ENCODE peak calls at places on chromosomes 1 and 21, in six cellular contexts. One of them, this sample, is unnamed.

GRCh38 chr1:236282159-236282716 is 480 bp upstream of the ERO1B start:
- DNase-seq in NB4: no peak
- DNase-seq in AG04450: no peak
- DNase-seq in GM23248: no peak
- DNase-seq in upper lobe of right lung: no peak
- DNase-seq in Panc1: no peak
- DNase-seq in this sample: peak; percentile 10

GRCh38 chr1:232600430-232601258 is 29.3 kb downstream of the SIPA1L2 start:
- DNase-seq in AG04450: peak; percentile 16
- DNase-seq in NB4: no peak
- DNase-seq in Panc1: no peak
- DNase-seq in GM23248: no peak
- DNase-seq in upper lobe of right lung: no peak
- DNase-seq in this sample: no peak

GRCh38 chr1:232422098-232422497 is 207.8 kb downstream of the SIPA1L2 start:
- DNase-seq in upper lobe of right lung: no peak
- DNase-seq in Panc1: peak; percentile 12
- DNase-seq in GM23248: peak; percentile 46
- DNase-seq in NB4: no peak
- DNase-seq in AG04450: no peak
- DNase-seq in this sample: no peak

GRCh38 chr1:61570191-61570590 is 154.8 kb downstream of the TM2D1 start:
- DNase-seq in GM23248: peak; percentile 8
- DNase-seq in NB4: no peak
- DNase-seq in AG04450: no peak
- DNase-seq in upper lobe of right lung: no peak
- DNase-seq in Panc1: no peak
- DNase-seq in this sample: no peak

GRCh38 chr1:53521900-53522552 is 62.8 kb downstream of the DMRTB1 start:
- DNase-seq in upper lobe of right lung: no peak
- DNase-seq in AG04450: no peak
- DNase-seq in GM23248: no peak
- DNase-seq in NB4: no peak
- DNase-seq in Panc1: no peak
- DNase-seq in this sample: no peak

GRCh38 chr1:95353185-95353584 is 119.2 kb downstream of the RWDD3 start:
- DNase-seq in NB4: no peak
- DNase-seq in AG04450: no peak
- DNase-seq in Panc1: no peak
- DNase-seq in upper lobe of right lung: no peak
- DNase-seq in GM23248: no peak
- DNase-seq in this sample: no peak

GRCh38 chr1:150976879-150977694 is 2.5 kb upstream of the CERS2 start:
- DNase-seq in Panc1: peak; percentile 93
- DNase-seq in upper lobe of right lung: peak; percentile 94
- DNase-seq in GM23248: peak; percentile 74
- DNase-seq in AG04450: no peak
- DNase-seq in NB4: peak; percentile 96
- DNase-seq in this sample: no peak

GRCh38 chr1:206835186-206835585 is 30.2 kb upstream of the IL20 start:
- DNase-seq in NB4: no peak
- DNase-seq in AG04450: no peak
- DNase-seq in GM23248: no peak
- DNase-seq in Panc1: no peak
- DNase-seq in upper lobe of right lung: no peak
- DNase-seq in this sample: no peak

GRCh38 chr1:227890451-227891222 is 57.1 kb downstream of the WNT9A start:
- DNase-seq in upper lobe of right lung: peak; percentile 48
- DNase-seq in GM23248: no peak
- DNase-seq in AG04450: no peak
- DNase-seq in Panc1: no peak
- DNase-seq in NB4: no peak
- DNase-seq in this sample: no peak

GRCh38 chr1:107787299-107787698 is 177.7 kb downstream of the VAV3 start:
- DNase-seq in AG04450: no peak
- DNase-seq in upper lobe of right lung: no peak
- DNase-seq in NB4: peak; percentile 48
- DNase-seq in GM23248: peak; percentile 3
- DNase-seq in Panc1: no peak
- DNase-seq in this sample: no peak

GRCh38 chr1:163922743-163923186 is 601.0 kb downstream of the NUF2 start:
- DNase-seq in NB4: peak; percentile 81
- DNase-seq in GM23248: no peak
- DNase-seq in upper lobe of right lung: no peak
- DNase-seq in AG04450: no peak
- DNase-seq in Panc1: no peak
- DNase-seq in this sample: no peak

GRCh38 chr1:3306583-3307285 is 147.7 kb upstream of the ARHGEF16 start:
- DNase-seq in NB4: no peak
- DNase-seq in AG04450: peak; percentile 34
- DNase-seq in GM23248: peak; percentile 88
- DNase-seq in upper lobe of right lung: no peak
- DNase-seq in Panc1: no peak
- DNase-seq in this sample: peak; percentile 56

GRCh38 chr1:48442864-48443619 is 29.0 kb downstream of the SPATA6 start:
- DNase-seq in NB4: no peak
- DNase-seq in Panc1: no peak
- DNase-seq in upper lobe of right lung: no peak
- DNase-seq in AG04450: no peak
- DNase-seq in GM23248: no peak
- DNase-seq in this sample: no peak

GRCh38 chr1:2496087-2496622 is 20.1 kb downstream of the PLCH2 start:
- DNase-seq in AG04450: no peak
- DNase-seq in upper lobe of right lung: no peak
- DNase-seq in Panc1: no peak
- DNase-seq in GM23248: no peak
- DNase-seq in NB4: no peak
- DNase-seq in this sample: no peak

GRCh38 chr1:25825605-25826004 is 5.9 kb downstream of the MTFR1L start:
- DNase-seq in Panc1: no peak
- DNase-seq in AG04450: no peak
- DNase-seq in upper lobe of right lung: no peak
- DNase-seq in GM23248: peak; percentile 38
- DNase-seq in NB4: no peak
- DNase-seq in this sample: no peak

GRCh38 chr1:226309398-226310122 is 596 bp upstream of the LIN9 start:
- DNase-seq in GM23248: peak; percentile 60
- DNase-seq in Panc1: no peak
- DNase-seq in upper lobe of right lung: no peak
- DNase-seq in AG04450: no peak
- DNase-seq in NB4: no peak
- DNase-seq in this sample: peak; percentile 12

GRCh38 chr21:31666445-31667010 is 7.0 kb downstream of the SOD1 start:
- DNase-seq in AG04450: no peak
- DNase-seq in GM23248: no peak
- DNase-seq in upper lobe of right lung: no peak
- DNase-seq in NB4: no peak
- DNase-seq in Panc1: no peak
- DNase-seq in this sample: no peak

GRCh38 chr1:5997316-5997715 is 5.1 kb upstream of the NPHP4 start:
- DNase-seq in AG04450: no peak
- DNase-seq in NB4: no peak
- DNase-seq in upper lobe of right lung: peak; percentile 32
- DNase-seq in GM23248: no peak
- DNase-seq in Panc1: no peak
- DNase-seq in this sample: no peak

GRCh38 chr1:1208713-1209433 is 2.5 kb upstream of the TNFRSF18 start:
- DNase-seq in upper lobe of right lung: no peak
- DNase-seq in NB4: peak; percentile 94
- DNase-seq in GM23248: no peak
- DNase-seq in AG04450: no peak
- DNase-seq in Panc1: no peak
- DNase-seq in this sample: no peak

GRCh38 chr1:209246660-209247059 is 336.9 kb upstream of the CAMK1G start:
- DNase-seq in AG04450: no peak
- DNase-seq in Panc1: peak; percentile 59
- DNase-seq in GM23248: peak; percentile 16
- DNase-seq in upper lobe of right lung: no peak
- DNase-seq in NB4: no peak
- DNase-seq in this sample: peak; percentile 18

GRCh38 chr1:199759268-199759724 is 268.2 kb upstream of the NR5A2 start:
- DNase-seq in upper lobe of right lung: no peak
- DNase-seq in NB4: no peak
- DNase-seq in AG04450: no peak
- DNase-seq in GM23248: peak; percentile 29
- DNase-seq in Panc1: no peak
- DNase-seq in this sample: peak; percentile 10

GRCh38 chr1:40014812-40015594 is 25.5 kb upstream of the CAP1 start:
- DNase-seq in upper lobe of right lung: no peak
- DNase-seq in AG04450: peak; percentile 76
- DNase-seq in NB4: no peak
- DNase-seq in Panc1: peak; percentile 94
- DNase-seq in GM23248: peak; percentile 97
- DNase-seq in this sample: peak; percentile 89

GRCh38 chr1:105608713-105609112 is 1447.8 kb upstream of the PRMT6 start:
- DNase-seq in Panc1: no peak
- DNase-seq in NB4: peak; percentile 11
- DNase-seq in upper lobe of right lung: no peak
- DNase-seq in AG04450: no peak
- DNase-seq in GM23248: peak; percentile 53
- DNase-seq in this sample: peak; percentile 13

GRCh38 chr1:150876111-150876434 is 326 bp downstream of the ARNT start:
- DNase-seq in NB4: no peak
- DNase-seq in Panc1: no peak
- DNase-seq in GM23248: peak; percentile 84
- DNase-seq in upper lobe of right lung: no peak
- DNase-seq in AG04450: peak; percentile 32
- DNase-seq in this sample: peak; percentile 56

GRCh38 chr21:34519013-34519412 is 7.0 kb upstream of the KCNE1 start:
- DNase-seq in GM23248: no peak
- DNase-seq in upper lobe of right lung: no peak
- DNase-seq in AG04450: no peak
- DNase-seq in Panc1: no peak
- DNase-seq in NB4: no peak
- DNase-seq in this sample: no peak

GRCh38 chr1:160083968-160084770 is 2.8 kb downstream of the KCNJ9 start:
- DNase-seq in NB4: peak; percentile 24
- DNase-seq in upper lobe of right lung: peak; percentile 90
- DNase-seq in GM23248: peak; percentile 46
- DNase-seq in Panc1: no peak
- DNase-seq in AG04450: no peak
- DNase-seq in this sample: no peak
- H3K4me3 ChIP-seq in NB4: no peak overlapping the region
- H3K4me3 ChIP-seq in upper lobe of right lung: peak overlapping the region; percentile 21
- H3K4me3 ChIP-seq in GM23248: peak overlapping the region; percentile 55
- H3K4me3 ChIP-seq in Panc1: peak overlapping the region; percentile 45
- H3K4me3 ChIP-seq in AG04450: peak overlapping the region; percentile 38
- H3K4me3 ChIP-seq in this sample: peak overlapping the region; percentile 35

GRCh38 chr1:205599667-205600042 is 32.2 kb downstream of the ELK4 start:
- DNase-seq in NB4: no peak
- DNase-seq in upper lobe of right lung: no peak
- DNase-seq in Panc1: no peak
- DNase-seq in AG04450: no peak
- DNase-seq in GM23248: no peak
- DNase-seq in this sample: no peak
- H3K4me3 ChIP-seq in NB4: no peak overlapping the region
- H3K4me3 ChIP-seq in upper lobe of right lung: no peak overlapping the region
- H3K4me3 ChIP-seq in Panc1: no peak overlapping the region
- H3K4me3 ChIP-seq in AG04450: no peak overlapping the region
- H3K4me3 ChIP-seq in GM23248: no peak overlapping the region
- H3K4me3 ChIP-seq in this sample: no peak overlapping the region

GRCh38 chr1:22570140-22570909 is 7.0 kb downstream of the EPHA8 start:
- DNase-seq in AG04450: no peak
- DNase-seq in Panc1: no peak
- DNase-seq in NB4: no peak
- DNase-seq in GM23248: no peak
- DNase-seq in upper lobe of right lung: no peak
- DNase-seq in this sample: no peak

GRCh38 chr1:22567994-22568393 is 4.7 kb downstream of the EPHA8 start:
- DNase-seq in NB4: peak; percentile 23
- DNase-seq in AG04450: no peak
- DNase-seq in upper lobe of right lung: no peak
- DNase-seq in GM23248: no peak
- DNase-seq in Panc1: no peak
- DNase-seq in this sample: no peak

GRCh38 chr1:22563671-22564612 is 653 bp downstream of the EPHA8 start:
- DNase-seq in upper lobe of right lung: no peak
- DNase-seq in Panc1: no peak
- DNase-seq in NB4: no peak
- DNase-seq in GM23248: no peak
- DNase-seq in AG04450: no peak
- DNase-seq in this sample: no peak

GRCh38 chr1:22569269-22569668 is 6.0 kb downstream of the EPHA8 start:
- DNase-seq in Panc1: no peak
- DNase-seq in upper lobe of right lung: no peak
- DNase-seq in GM23248: no peak
- DNase-seq in AG04450: no peak
- DNase-seq in NB4: no peak
- DNase-seq in this sample: no peak

DNA sequence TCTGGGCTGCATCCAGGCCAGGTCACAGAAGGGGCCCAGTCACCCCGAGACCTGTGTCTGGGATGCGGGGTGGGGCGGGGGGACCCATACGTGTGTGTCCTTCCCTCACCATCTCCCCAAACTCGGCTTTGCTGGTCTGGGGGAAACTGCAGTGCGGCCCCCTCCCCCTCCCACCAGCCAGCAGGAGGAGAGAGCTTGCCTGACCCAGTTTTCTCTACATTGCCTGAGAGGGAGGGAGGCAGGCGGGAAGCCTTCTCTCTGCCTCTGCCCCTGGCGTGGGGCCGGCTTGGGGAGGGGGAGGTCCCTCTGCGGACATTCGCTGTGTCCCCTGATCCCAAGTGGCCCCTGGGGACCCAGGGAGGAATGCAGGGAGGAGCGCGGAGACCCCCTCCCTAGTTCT is 3.9 kb downstream of the EPHA8 start:
- DNase-seq in NB4: no peak
- DNase-seq in upper lobe of right lung: no peak
- DNase-seq in AG04450: no peak
- DNase-seq in GM23248: no peak
- DNase-seq in Panc1: no peak
- DNase-seq in this sample: no peak
- H3K4me3 ChIP-seq in NB4: no peak overlapping the region
- H3K4me3 ChIP-seq in upper lobe of right lung: no peak overlapping the region
- H3K4me3 ChIP-seq in AG04450: no peak overlapping the region
- H3K4me3 ChIP-seq in GM23248: no peak overlapping the region
- H3K4me3 ChIP-seq in Panc1: no peak overlapping the region
- H3K4me3 ChIP-seq in this sample: no peak overlapping the region

DNA sequence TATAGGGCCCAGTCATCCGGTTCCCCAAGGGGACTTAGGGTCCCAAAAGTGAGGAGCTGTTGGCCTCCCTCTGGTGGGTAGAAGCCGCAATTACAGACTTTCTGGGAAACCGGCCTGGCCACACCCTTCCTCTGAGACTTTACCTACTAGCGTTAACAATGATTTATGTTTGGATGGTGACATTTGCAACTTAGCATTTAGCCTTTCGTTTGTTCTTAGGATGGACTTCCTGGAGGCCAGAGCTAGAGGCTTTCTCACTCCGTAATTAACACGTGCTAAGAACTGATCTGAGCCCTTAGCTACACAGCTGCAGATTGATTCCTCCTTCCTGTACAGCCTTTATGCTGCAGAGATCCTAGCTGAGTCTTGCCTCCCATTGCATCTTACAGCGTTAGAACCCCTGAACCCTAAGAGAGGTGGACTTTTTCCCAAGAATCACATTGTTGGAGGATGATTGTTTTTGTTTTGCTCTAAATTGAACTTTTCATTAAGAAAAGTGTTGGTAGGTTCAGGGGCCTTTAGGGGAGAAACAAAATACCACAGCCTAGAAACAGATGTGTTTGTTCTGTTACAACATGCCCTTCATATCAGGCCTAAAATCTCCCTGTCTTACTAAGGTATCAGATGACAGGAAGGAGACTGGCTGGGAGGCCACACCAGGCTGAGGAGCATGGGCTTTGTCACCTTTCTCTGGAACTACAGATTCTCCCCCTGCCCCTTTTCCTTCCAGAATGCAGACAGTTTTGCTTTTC is 2.0 kb downstream of the S100A11 start:
- DNase-seq in AG04450: no peak
- DNase-seq in upper lobe of right lung: no peak
- DNase-seq in GM23248: peak; percentile 84
- DNase-seq in NB4: peak; percentile 77
- DNase-seq in Panc1: peak; percentile 61
- DNase-seq in this sample: peak; percentile 54
- H3K4me3 ChIP-seq in AG04450: peak overlapping the region; percentile 74
- H3K4me3 ChIP-seq in upper lobe of right lung: peak overlapping the region; percentile 88
- H3K4me3 ChIP-seq in GM23248: peak overlapping the region; percentile 100
- H3K4me3 ChIP-seq in NB4: peak overlapping the region; percentile 90
- H3K4me3 ChIP-seq in Panc1: peak overlapping the region; percentile 98
- H3K4me3 ChIP-seq in this sample: peak overlapping the region; percentile 97

This sample was measured in brain microvascular endothelial cell.